ENCODE peak calls at places on chromosomes 7 and 10, in six cellular contexts. One of them, this sample, is unnamed.

GRCh38 chr7:41147651-41148360 is 555.1 kb downstream of the INHBA start:
- DNase-seq in CD4-positive, alpha-beta T cell: no peak
- DNase-seq in anterior cingulate cortex: no peak
- DNase-seq in activated T-helper 1 cell treated with Interleukin-2 at 50 U/mL for 16 hours: no peak
- DNase-seq in AG10803: peak; percentile 64
- DNase-seq in NCI-H1436: no peak
- DNase-seq in this sample: no peak

GRCh38 chr7:676246-676971 is 50.1 kb upstream of the DNAAF5 start:
- DNase-seq in CD4-positive, alpha-beta T cell: no peak
- DNase-seq in anterior cingulate cortex: no peak
- DNase-seq in activated T-helper 1 cell treated with Interleukin-2 at 50 U/mL for 16 hours: no peak
- DNase-seq in AG10803: no peak
- DNase-seq in NCI-H1436: no peak
- DNase-seq in this sample: no peak

GRCh38 chr7:139715194-139715815 is 62.5 kb downstream of the HIPK2 start:
- DNase-seq in CD4-positive, alpha-beta T cell: no peak
- DNase-seq in anterior cingulate cortex: no peak
- DNase-seq in activated T-helper 1 cell treated with Interleukin-2 at 50 U/mL for 16 hours: no peak
- DNase-seq in AG10803: no peak
- DNase-seq in NCI-H1436: no peak
- DNase-seq in this sample: no peak

GRCh38 chr10:14751576-14752330 is 22.9 kb downstream of the FAM107B start:
- DNase-seq in CD4-positive, alpha-beta T cell: no peak
- DNase-seq in anterior cingulate cortex: no peak
- DNase-seq in activated T-helper 1 cell treated with Interleukin-2 at 50 U/mL for 16 hours: no peak
- DNase-seq in AG10803: peak; percentile 54
- DNase-seq in NCI-H1436: no peak
- DNase-seq in this sample: peak; percentile 31

GRCh38 chr10:22335204-22335956 is 9.9 kb upstream of the SPAG6 start:
- DNase-seq in CD4-positive, alpha-beta T cell: peak; percentile 63
- DNase-seq in anterior cingulate cortex: no peak
- DNase-seq in activated T-helper 1 cell treated with Interleukin-2 at 50 U/mL for 16 hours: no peak
- DNase-seq in AG10803: peak; percentile 61
- DNase-seq in NCI-H1436: no peak
- DNase-seq in this sample: peak; percentile 66

GRCh38 chr10:79483948-79484347 is 28.4 kb upstream of the EIF5AL1 start:
- DNase-seq in CD4-positive, alpha-beta T cell: no peak
- DNase-seq in anterior cingulate cortex: no peak
- DNase-seq in activated T-helper 1 cell treated with Interleukin-2 at 50 U/mL for 16 hours: no peak
- DNase-seq in AG10803: peak; percentile 95
- DNase-seq in NCI-H1436: no peak
- DNase-seq in this sample: no peak

GRCh38 chr10:3955493-3955892 is 170.5 kb upstream of the KLF6 start:
- DNase-seq in CD4-positive, alpha-beta T cell: no peak
- DNase-seq in anterior cingulate cortex: no peak
- DNase-seq in activated T-helper 1 cell treated with Interleukin-2 at 50 U/mL for 16 hours: no peak
- DNase-seq in AG10803: no peak
- DNase-seq in NCI-H1436: no peak
- DNase-seq in this sample: no peak

GRCh38 chr10:132110713-132111112 is 45.0 kb downstream of the JAKMIP3 start:
- DNase-seq in CD4-positive, alpha-beta T cell: no peak
- DNase-seq in anterior cingulate cortex: no peak
- DNase-seq in activated T-helper 1 cell treated with Interleukin-2 at 50 U/mL for 16 hours: no peak
- DNase-seq in AG10803: no peak
- DNase-seq in NCI-H1436: no peak
- DNase-seq in this sample: no peak

GRCh38 chr7:46352335-46352954 is 431.4 kb upstream of the IGFBP3 start:
- DNase-seq in CD4-positive, alpha-beta T cell: no peak
- DNase-seq in anterior cingulate cortex: peak; percentile 1
- DNase-seq in activated T-helper 1 cell treated with Interleukin-2 at 50 U/mL for 16 hours: no peak
- DNase-seq in AG10803: peak; percentile 77
- DNase-seq in NCI-H1436: no peak
- DNase-seq in this sample: peak; percentile 39

GRCh38 chr7:91974066-91974465 is 33.4 kb downstream of the AKAP9 start:
- DNase-seq in CD4-positive, alpha-beta T cell: no peak
- DNase-seq in anterior cingulate cortex: no peak
- DNase-seq in activated T-helper 1 cell treated with Interleukin-2 at 50 U/mL for 16 hours: no peak
- DNase-seq in AG10803: no peak
- DNase-seq in NCI-H1436: no peak
- DNase-seq in this sample: no peak

GRCh38 chr10:34789993-34790506 is 25.0 kb downstream of the PARD3 start:
- DNase-seq in CD4-positive, alpha-beta T cell: no peak
- DNase-seq in anterior cingulate cortex: no peak
- DNase-seq in activated T-helper 1 cell treated with Interleukin-2 at 50 U/mL for 16 hours: no peak
- DNase-seq in AG10803: peak; percentile 44
- DNase-seq in NCI-H1436: peak; percentile 85
- DNase-seq in this sample: no peak

GRCh38 chr7:116569737-116570136 is 44.9 kb downstream of the CAV1 start:
- DNase-seq in CD4-positive, alpha-beta T cell: no peak
- DNase-seq in anterior cingulate cortex: no peak
- DNase-seq in activated T-helper 1 cell treated with Interleukin-2 at 50 U/mL for 16 hours: no peak
- DNase-seq in AG10803: peak; percentile 92
- DNase-seq in NCI-H1436: no peak
- DNase-seq in this sample: no peak

GRCh38 chr7:66152538-66153191 is 38.0 kb downstream of the CRCP start:
- DNase-seq in CD4-positive, alpha-beta T cell: no peak
- DNase-seq in anterior cingulate cortex: no peak
- DNase-seq in activated T-helper 1 cell treated with Interleukin-2 at 50 U/mL for 16 hours: no peak
- DNase-seq in AG10803: peak; percentile 48
- DNase-seq in NCI-H1436: no peak
- DNase-seq in this sample: no peak

GRCh38 chr7:100482728-100483100 is 1.0 kb upstream of the NYAP1 start:
- DNase-seq in CD4-positive, alpha-beta T cell: no peak
- DNase-seq in anterior cingulate cortex: no peak
- DNase-seq in activated T-helper 1 cell treated with Interleukin-2 at 50 U/mL for 16 hours: no peak
- DNase-seq in AG10803: no peak
- DNase-seq in NCI-H1436: no peak
- DNase-seq in this sample: no peak

GRCh38 chr7:151402029-151402835 is 7.6 kb downstream of the WDR86 start:
- DNase-seq in CD4-positive, alpha-beta T cell: no peak
- DNase-seq in anterior cingulate cortex: no peak
- DNase-seq in activated T-helper 1 cell treated with Interleukin-2 at 50 U/mL for 16 hours: no peak
- DNase-seq in AG10803: no peak
- DNase-seq in NCI-H1436: no peak
- DNase-seq in this sample: no peak

GRCh38 chr10:11724938-11725776 is 17.0 kb upstream of the ECHDC3 start:
- DNase-seq in CD4-positive, alpha-beta T cell: no peak
- DNase-seq in anterior cingulate cortex: no peak
- DNase-seq in activated T-helper 1 cell treated with Interleukin-2 at 50 U/mL for 16 hours: no peak
- DNase-seq in AG10803: peak; percentile 71
- DNase-seq in NCI-H1436: peak; percentile 14
- DNase-seq in this sample: peak; percentile 64

GRCh38 chr7:19538036-19538435 is 170.8 kb downstream of the POLR1F start:
- DNase-seq in CD4-positive, alpha-beta T cell: no peak
- DNase-seq in anterior cingulate cortex: no peak
- DNase-seq in activated T-helper 1 cell treated with Interleukin-2 at 50 U/mL for 16 hours: no peak
- DNase-seq in AG10803: peak; percentile 18
- DNase-seq in NCI-H1436: no peak
- DNase-seq in this sample: no peak